ENCODE peak calls at places on chromosome 7, in eight cellular contexts. I is SJSA1, E is aorta, S is neuronal stem cell, X is Panc1, L is lung, J is body of pancreas, G is heart right ventricle. V is an unnamed sample. For H3K4me1, the result is how much of the 10 kb centered on the place peaks cover.

GRCh38 chr7:46115410-46115809 is 194.3 kb upstream of the IGFBP3 start:
- DNase-seq in I (no peak), E (no peak), S (no peak), X (no peak), L (no peak), J (no peak), G (no peak), V (no peak)

GRCh38 chr7:14739496-14740185 is 162.9 kb downstream of the DGKB start:
- DNase-seq in I (no peak), E (no peak), S (no peak), X (no peak), L (no peak), J (no peak), G (no peak), V (no peak)

GRCh38 chr7:37341033-37341630 is 107.5 kb downstream of the ELMO1 start:
- DNase-seq in I (no peak), E (no peak), S (no peak), X (no peak), L (no peak), J (no peak), G (no peak), V (peak)

GRCh38 chr7:7529328-7529727 is 6.3 kb downstream of the COL28A1 start:
- DNase-seq in I (no peak), E (no peak), S (no peak), X (no peak), L (no peak), J (no peak), G (no peak), V (no peak)

GRCh38 chr7:14888904-14889482 is 13.6 kb downstream of the DGKB start:
- DNase-seq in I (no peak), E (no peak), S (no peak), X (no peak), L (no peak), J (no peak), G (no peak), V (no peak)

GRCh38 chr7:22651534-22652243 is 75.3 kb upstream of the IL6 start:
- DNase-seq in I (peak), E (no peak), S (no peak), X (no peak), L (no peak), J (no peak), G (no peak), V (no peak)

GRCh38 chr7:55571534-55572377 is 546 bp downstream of the VOPP1 start:
- DNase-seq in I (peak), E (peak), S (peak), X (no peak), L (peak), J (peak), G (peak), V (peak)

GRCh38 chr7:92641921-92642511 is 51.8 kb upstream of the FAM133B start:
- DNase-seq in I (peak), E (no peak), S (no peak), X (no peak), L (no peak), J (no peak), G (no peak), V (no peak)

GRCh38 chr7:134988161-134988560 is 1.9 kb downstream of the AGBL3 start:
- DNase-seq in I (no peak), E (no peak), S (no peak), X (no peak), L (no peak), J (no peak), G (no peak), V (no peak)

GRCh38 chr7:150371131-150371995 is 2.7 kb downstream of the REPIN1 start:
- DNase-seq in I (no peak), E (no peak), S (no peak), X (no peak), L (no peak), J (no peak), G (no peak), V (no peak)

GRCh38 chr7:11330208-11330607 is 356.5 kb downstream of the PHF14 start:
- DNase-seq in I (no peak), E (no peak), S (no peak), X (no peak), L (no peak), J (no peak), G (no peak), V (no peak)

GRCh38 chr7:77796960-77797359 is 1.3 kb downstream of the TMEM60 start:
- DNase-seq in I (no peak), E (no peak), S (no peak), X (no peak), L (no peak), J (no peak), G (no peak), V (no peak)

GRCh38 chr7:77799078-77799964 is 748 bp downstream of the PHTF2 start:
- DNase-seq in I (peak), E (peak), S (peak), X (no peak), L (peak), J (peak), G (peak), V (peak)

GRCh38 chr7:77796109-77796508 is 2.1 kb downstream of the TMEM60 start:
- DNase-seq in I (no peak), E (no peak), S (no peak), X (no peak), L (no peak), J (no peak), G (no peak), V (no peak)

GRCh38 chr7:77798394-77799077 is at the start of the genes PHTF2 and TMEM60:
- DNase-seq in I (peak), E (peak), S (peak), X (peak), L (peak), J (peak), G (peak), V (peak)

DNA sequence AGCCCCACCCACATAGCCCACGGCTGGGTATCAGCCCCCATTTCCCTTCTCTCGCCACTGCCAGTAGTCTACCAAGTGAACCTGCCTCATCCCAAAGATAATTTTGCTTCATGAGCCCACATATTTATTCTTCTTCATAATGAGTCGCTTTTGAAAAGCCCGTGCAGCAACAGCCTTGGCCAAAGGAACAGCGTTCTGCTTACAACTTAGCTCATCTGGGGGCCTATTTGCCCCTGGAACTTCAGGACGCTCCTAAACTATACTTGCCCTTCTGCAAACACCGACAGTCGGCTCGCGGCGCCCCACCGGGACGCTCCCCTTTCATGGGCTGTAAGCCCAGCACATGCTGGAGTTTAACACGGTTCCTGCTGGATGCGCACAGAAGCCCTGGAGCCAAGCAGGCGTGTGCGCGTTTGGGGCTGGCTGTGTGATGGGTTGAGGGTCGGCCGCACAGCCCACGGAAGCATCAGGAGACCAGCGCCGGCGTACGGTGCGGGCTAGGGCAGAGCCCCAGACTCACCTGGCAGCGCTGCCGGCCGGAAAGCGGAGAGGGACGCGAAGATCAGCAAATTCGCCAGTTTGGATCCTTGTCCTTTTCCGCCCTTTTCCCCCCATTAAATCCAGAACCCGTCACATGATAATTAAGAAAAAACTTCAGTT is 370 bp downstream of the TMEM60 start:
- DNase-seq in I (no peak), E (peak), S (no peak), X (no peak), L (no peak), J (no peak), G (no peak), V (no peak)
- H3K4me1 ChIP-seq in I (under half), E (under half), S (under half), X (under half), L (under half), J (under half), G (under half), V (under half)

GRCh38 chr7:20786049-20786412 is 655 bp downstream of the SP8 start:
- DNase-seq in I (no peak), E (no peak), S (no peak), X (no peak), L (no peak), J (no peak), G (no peak), V (no peak)

GRCh38 chr7:20785211-20786048 is 1.3 kb downstream of the SP8 start:
- DNase-seq in I (no peak), E (peak), S (no peak), X (no peak), L (no peak), J (peak), G (no peak), V (no peak)

GRCh38 chr7:20787658-20788057 is 972 bp upstream of the SP8 start:
- DNase-seq in I (no peak), E (no peak), S (no peak), X (no peak), L (no peak), J (no peak), G (no peak), V (no peak)

GRCh38 chr7:20786421-20786778 is 286 bp downstream of the SP8 start:
- DNase-seq in I (no peak), E (no peak), S (no peak), X (no peak), L (no peak), J (no peak), G (no peak), V (no peak)

GRCh38 chr7:20786779-20787651 is at the start of gene SP8:
- DNase-seq in I (peak), E (peak), S (peak), X (no peak), L (no peak), J (no peak), G (no peak), V (peak)
- H3K27ac ChIP-seq in I (no peak), E (no peak), S (peak), X (no peak), L (no peak), J (no peak), G (no peak), V (no peak)

GRCh38 chr7:151744051-151744580 is 132.8 kb downstream of the PRKAG2 start:
- DNase-seq in I (no peak), E (no peak), S (no peak), X (no peak), L (no peak), J (no peak), G (no peak), V (no peak)

GRCh38 chr7:151743481-151743983 is 133.4 kb downstream of the PRKAG2 start:
- DNase-seq in I (no peak), E (no peak), S (no peak), X (no peak), L (no peak), J (no peak), G (no peak), V (no peak)

GRCh38 chr7:151744656-151745055 is 132.3 kb downstream of the PRKAG2 start:
- DNase-seq in I (no peak), E (no peak), S (no peak), X (no peak), L (no peak), J (no peak), G (no peak), V (no peak)

GRCh38 chr7:151745706-151746105 is 131.2 kb downstream of the PRKAG2 start:
- DNase-seq in I (no peak), E (no peak), S (no peak), X (no peak), L (no peak), J (no peak), G (no peak), V (no peak)

DNA sequence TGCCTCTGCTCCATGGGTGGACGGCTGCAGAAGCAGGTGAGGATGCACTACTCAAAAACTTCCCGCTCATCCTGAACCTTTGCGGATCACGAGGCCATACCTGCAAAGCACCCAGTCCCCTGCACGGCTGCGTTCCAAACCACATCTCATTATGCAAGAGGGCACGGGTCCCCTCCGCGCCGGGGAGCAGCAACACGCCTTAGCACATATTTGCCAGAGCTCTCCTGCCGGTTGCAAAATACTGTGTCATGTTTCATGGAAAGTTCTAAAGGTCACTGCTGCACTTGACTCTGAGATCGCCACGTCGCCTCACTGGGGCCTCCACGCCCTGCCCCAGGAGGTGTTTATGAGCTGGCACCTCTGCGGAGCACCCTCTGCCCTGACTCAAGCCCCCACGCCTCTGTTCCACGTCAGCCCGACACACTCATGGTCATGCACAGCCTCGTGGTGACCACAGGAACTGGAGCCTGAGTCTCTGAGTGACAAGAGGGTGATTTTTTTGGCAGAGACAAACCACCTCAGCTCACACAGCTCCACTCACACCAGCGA is 131.8 kb downstream of the PRKAG2 start:
- DNase-seq in I (peak), E (peak), S (no peak), X (peak), L (peak), J (peak), G (peak), V (no peak)
- H3K4me3 ChIP-seq in I (no peak), E (no peak), S (no peak), X (no peak), L (no peak), J (no peak), G (no peak), V (no peak)

DNA sequence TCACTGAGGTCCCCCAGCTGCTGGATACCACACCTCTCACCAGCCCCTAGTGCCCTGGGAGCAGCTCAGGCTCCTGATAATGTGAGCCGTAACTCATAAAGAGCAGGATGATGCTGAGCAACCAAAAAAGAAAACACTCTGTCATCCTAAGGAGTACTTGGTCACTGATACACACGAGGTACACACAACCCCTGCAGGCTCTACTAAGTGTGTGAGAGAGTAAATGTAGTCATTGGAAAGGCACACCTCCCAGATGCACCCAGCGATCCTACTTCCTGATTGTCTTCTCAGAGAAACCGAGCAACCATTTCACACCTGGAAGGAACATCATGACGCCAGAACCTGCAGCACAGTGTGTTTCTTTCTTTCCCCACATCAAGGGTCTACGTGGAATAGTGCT is 34.3 kb downstream of the FIGNL1 start:
- DNase-seq in I (no peak), E (peak), S (no peak), X (no peak), L (no peak), J (no peak), G (no peak), V (no peak)
- H3K4me1 ChIP-seq in I (under half), E (under half), S (under half), X (under half), L (under half), J (under half), G (under half), V (under half)

DNA sequence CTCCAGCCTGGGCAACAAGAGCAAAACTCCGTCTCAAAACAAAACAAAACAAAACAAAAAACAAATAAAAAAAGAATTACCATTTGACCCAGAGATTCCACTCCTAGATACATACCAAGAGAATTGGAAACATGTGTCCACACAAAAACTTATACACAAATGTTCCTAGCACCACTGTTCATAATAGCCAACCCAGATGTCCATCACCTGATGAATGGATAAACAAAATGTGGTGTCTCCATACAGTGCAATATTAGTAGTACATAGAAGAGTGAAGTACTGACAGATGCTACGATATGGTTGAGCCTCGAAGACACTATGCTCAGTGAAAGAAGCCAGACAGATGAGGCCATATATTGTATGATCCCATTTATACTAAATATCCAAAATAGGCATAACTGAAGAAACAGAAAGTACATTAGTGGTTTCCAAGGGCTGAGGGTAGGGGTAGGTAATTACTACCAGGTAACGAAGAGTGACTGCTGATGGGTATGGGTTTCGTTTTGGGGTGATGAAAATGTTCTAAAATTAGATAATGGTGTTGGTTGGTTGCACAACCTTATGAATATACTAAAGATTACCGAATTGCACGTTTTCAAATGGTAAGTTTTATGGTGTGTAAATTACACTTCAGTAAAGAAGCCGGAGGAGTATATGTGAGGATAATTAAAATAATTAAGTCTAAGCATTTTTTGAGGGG is 20.0 kb downstream of the MYO1G start:
- DNase-seq in I (no peak), E (no peak), S (no peak), X (no peak), L (no peak), J (no peak), G (no peak), V (no peak)
- H3K27ac ChIP-seq in I (no peak), E (no peak), S (no peak), X (no peak), L (no peak), J (no peak), G (no peak), V (peak)

DNA sequence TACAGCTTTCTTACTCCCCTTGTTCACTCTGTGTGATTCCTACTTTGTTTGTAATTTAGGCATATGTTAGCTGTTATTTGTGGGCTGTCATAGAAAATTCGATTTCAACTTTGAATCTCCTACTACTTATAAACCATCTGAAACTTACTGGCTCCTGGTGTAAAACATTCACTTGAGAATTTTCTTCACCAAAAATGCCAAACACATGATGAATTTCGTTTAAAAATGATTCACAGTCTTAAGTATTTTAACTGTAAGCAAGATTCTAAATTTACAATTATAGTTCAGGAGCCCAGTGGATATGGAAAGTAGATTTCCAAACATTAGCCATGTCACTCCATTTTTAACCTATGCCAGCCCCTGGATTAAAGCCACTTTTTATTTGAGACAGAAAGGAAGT is 3.1 kb downstream of the CPED1 start:
- DNase-seq in I (peak), E (no peak), S (no peak), X (no peak), L (no peak), J (no peak), G (no peak), V (no peak)
- H3K4me3 ChIP-seq in I (peak), E (peak), S (no peak), X (no peak), L (no peak), J (no peak), G (peak), V (no peak)

GRCh38 chr7:155765458-155765857 is 46.8 kb downstream of the SHH start:
- DNase-seq in I (no peak), E (no peak), S (no peak), X (no peak), L (no peak), J (no peak), G (no peak), V (no peak)
- H3K4me1 ChIP-seq in I (under half), E (under half), S (under half), X (under half), L (under half), J (under half), G (under half), V (under half)

GRCh38 chr7:77983973-77984372 is 185.4 kb downstream of the PHTF2 start:
- DNase-seq in I (no peak), E (no peak), S (no peak), X (no peak), L (no peak), J (no peak), G (no peak), V (no peak)

GRCh38 chr7:77989981-77990566 is 191.5 kb downstream of the PHTF2 start:
- DNase-seq in I (no peak), E (no peak), S (no peak), X (no peak), L (no peak), J (no peak), G (no peak), V (no peak)

GRCh38 chr7:77982926-77983550 is 184.5 kb downstream of the PHTF2 start:
- DNase-seq in I (peak), E (no peak), S (no peak), X (no peak), L (no peak), J (no peak), G (no peak), V (no peak)

GRCh38 chr7:77985232-77985973 is 186.8 kb downstream of the PHTF2 start:
- DNase-seq in I (no peak), E (peak), S (no peak), X (no peak), L (no peak), J (no peak), G (no peak), V (no peak)

GRCh38 chr7:77985974-77986339 is 187.4 kb downstream of the PHTF2 start:
- DNase-seq in I (no peak), E (no peak), S (no peak), X (no peak), L (no peak), J (no peak), G (no peak), V (no peak)
- H3K27ac ChIP-seq in I (no peak), E (no peak), S (no peak), X (no peak), L (no peak), J (no peak), G (peak), V (no peak)

V was measured in CD4-positive, CD25-positive, alpha-beta regulatory T cell.